ENCODE peak calls at places on chromosome 1, in four cellular contexts. K is stomach, H is kidney, U is HepG2. G is an unnamed sample.

GRCh38 chr1:66575739-66576138 is 41.8 kb downstream of the SGIP1 start:
- DNase-seq in K (no peak), H (no peak), U (peak; percentile 24), G (peak; percentile 88)

GRCh38 chr1:20165522-20165951 is 20.4 kb upstream of the UBXN10 start:
- DNase-seq in K (no peak), H (peak; percentile 29), U (peak; percentile 35), G (no peak)

GRCh38 chr1:44664730-44665370 is 9.4 kb downstream of the TMEM53 start:
- DNase-seq in K (no peak), H (peak; percentile 29), U (no peak), G (no peak)

GRCh38 chr1:64471724-64472276 is 1.9 kb downstream of the CACHD1 start:
- DNase-seq in K (no peak), H (no peak), U (no peak), G (peak; percentile 24)

GRCh38 chr1:212125654-212126053 is 90.1 kb downstream of the DTL start:
- DNase-seq in K (no peak), H (no peak), U (no peak), G (no peak)

GRCh38 chr1:205416326-205416725 is 5.5 kb downstream of the LEMD1 start:
- DNase-seq in K (no peak), H (no peak), U (no peak), G (no peak)

GRCh38 chr1:96234299-96234698 is 487.3 kb upstream of the PTBP2 start:
- DNase-seq in K (peak; percentile 53), H (no peak), U (peak; percentile 2), G (peak; percentile 75)

GRCh38 chr1:237386362-237387143 is 344.6 kb downstream of the RYR2 start:
- DNase-seq in K (no peak), H (no peak), U (peak; percentile 17), G (peak; percentile 50)

GRCh38 chr1:37394574-37395464 is 79.6 kb upstream of the ZC3H12A start:
- DNase-seq in K (no peak), H (no peak), U (no peak), G (no peak)

GRCh38 chr1:207219979-207220889 is 101.2 kb upstream of the CD55 start:
- DNase-seq in K (no peak), H (no peak), U (no peak), G (no peak)

GRCh38 chr1:228793032-228793431 is 57.8 kb downstream of the RHOU start:
- DNase-seq in K (no peak), H (no peak), U (no peak), G (no peak)

GRCh38 chr1:220655961-220656720 is 34.0 kb upstream of the C1orf115 start:
- DNase-seq in K (no peak), H (no peak), U (no peak), G (no peak)

GRCh38 chr1:230895452-230895851 is 27.1 kb upstream of the C1orf198 start:
- DNase-seq in K (no peak), H (no peak), U (no peak), G (no peak)

GRCh38 chr1:230894032-230894431 is 25.7 kb upstream of the C1orf198 start:
- DNase-seq in K (no peak), H (no peak), U (no peak), G (no peak)

GRCh38 chr1:230894664-230895063 is 26.3 kb upstream of the C1orf198 start:
- DNase-seq in K (no peak), H (no peak), U (no peak), G (no peak)

GRCh38 chr1:230891984-230892383 is 23.7 kb upstream of the C1orf198 start:
- DNase-seq in K (no peak), H (no peak), U (no peak), G (no peak)

GRCh38 chr1:230891413-230891812 is 23.1 kb upstream of the C1orf198 start:
- DNase-seq in K (no peak), H (no peak), U (no peak), G (peak; percentile 15)
- H3K4me3 ChIP-seq in K (no peak overlapping the region), H (no peak overlapping the region), U (no peak overlapping the region), G (no peak overlapping the region)

GRCh38 chr1:34597877-34598514 is 156.9 kb upstream of the GJB5 start:
- DNase-seq in K (peak; percentile 76), H (peak; percentile 81), U (peak; percentile 32), G (peak; percentile 33)
- TF ChIP-seq CTCF in K (peak; percentile 78), H (peak; percentile 74), U (peak; percentile 93), G (peak; percentile 36)

GRCh38 chr1:187032316-187032981 is 203.7 kb downstream of the PLA2G4A start:
- DNase-seq in K (no peak), H (no peak), U (no peak), G (no peak)
- H3K4me3 ChIP-seq in K (no peak overlapping the region), H (no peak overlapping the region), U (no peak overlapping the region), G (no peak overlapping the region)

DNA sequence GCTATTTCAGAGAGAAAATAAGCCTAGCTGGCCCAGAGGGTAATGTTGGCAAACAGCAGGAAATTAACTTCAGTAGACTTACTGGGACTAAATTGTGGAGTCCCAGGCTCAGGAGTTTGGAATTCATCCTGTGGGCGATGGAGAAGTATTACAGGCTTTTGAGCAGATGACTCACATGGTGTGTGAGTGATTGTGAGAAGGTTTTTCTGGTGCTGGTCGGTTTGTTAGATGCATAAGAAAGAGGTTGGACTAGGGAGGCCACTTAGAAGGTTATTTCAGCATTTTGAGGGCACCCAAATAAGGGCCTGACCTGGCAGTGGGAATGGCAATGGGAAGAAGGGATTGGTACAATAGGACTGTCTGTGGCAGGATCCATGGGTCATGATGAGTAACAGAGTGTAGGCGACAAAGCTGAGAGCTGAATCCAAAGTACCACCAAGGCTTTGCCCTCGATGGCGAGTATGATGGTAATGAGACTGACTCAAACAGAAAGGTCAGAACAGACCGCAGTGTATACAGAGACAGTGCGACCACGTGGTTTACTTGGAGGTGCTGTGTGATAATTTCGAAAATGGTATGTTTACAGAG is 69.2 kb upstream of the KIF26B start:
- DNase-seq in K (no peak), H (no peak), U (peak; percentile 71), G (peak; percentile 89)
- TF ChIP-seq CTCF in K (no peak), H (no peak), U (no peak), G (peak; percentile 34)